ENCODE peak calls at places on chromosomes 5 and 9, in ten cellular contexts. K is H9; L is NCI-H1092 treated with DMSO at 0.1 percent for 48 hours; Q is LHCN-M2; H is stimulated activated CD8-positive, alpha-beta memory T cell treated with anti-CD3 and anti-CD28 coated beads, Interleukin-2, amount 100 ng/mL, for 1 hour; Z is AG08396; J is cerebellum; B is cardiac muscle cell; G is colonic mucosa; D is RWPE1. S is an unnamed sample.

GRCh38 chr5:106269252-106269843 is 1401.4 kb downstream of the EFNA5 start:
- DNase-seq in K (no peak), L (no peak), Q (peak), H (no peak), Z (no peak), J (peak), B (peak), G (no peak), D (peak), S (no peak)

GRCh38 chr9:124267271-124267807 is 9.6 kb downstream of the NEK6 start:
- DNase-seq in K (no peak), L (peak), Q (peak), H (no peak), Z (no peak), J (no peak), B (no peak), G (peak), D (peak), S (peak)

GRCh38 chr5:159184858-159185381 is 24.4 kb downstream of the RNF145 start:
- DNase-seq in K (no peak), L (no peak), Q (peak), H (no peak), Z (peak), J (no peak), B (no peak), G (no peak), D (no peak), S (no peak)

GRCh38 chr9:114929166-114929565 is 1.2 kb downstream of the TNFSF8 start:
- DNase-seq in K (no peak), L (no peak), Q (no peak), H (no peak), Z (no peak), J (no peak), B (no peak), G (no peak), D (no peak), S (no peak)

GRCh38 chr9:129549684-129550083 is 71.2 kb downstream of the C9orf50 start:
- DNase-seq in K (no peak), L (no peak), Q (no peak), H (no peak), Z (peak), J (peak), B (no peak), G (no peak), D (no peak), S (no peak)

GRCh38 chr9:134051319-134051718 is 16.5 kb downstream of the BRD3 start:
- DNase-seq in K (no peak), L (no peak), Q (no peak), H (no peak), Z (no peak), J (no peak), B (no peak), G (no peak), D (no peak), S (no peak)

GRCh38 chr5:179168636-179169035 is 108.5 kb downstream of the ZNF354C start:
- DNase-seq in K (no peak), L (no peak), Q (no peak), H (no peak), Z (no peak), J (no peak), B (no peak), G (no peak), D (no peak), S (no peak)

GRCh38 chr9:38311382-38312270 is 80.9 kb upstream of the ALDH1B1 start:
- DNase-seq in K (peak), L (no peak), Q (no peak), H (no peak), Z (peak), J (no peak), B (peak), G (no peak), D (no peak), S (no peak)

GRCh38 chr9:131418143-131419028 is 24.5 kb downstream of the PRRC2B start:
- DNase-seq in K (peak), L (peak), Q (peak), H (no peak), Z (peak), J (peak), B (no peak), G (peak), D (peak), S (peak)

GRCh38 chr5:34811691-34812090 is 27.3 kb upstream of the TTC23L start:
- DNase-seq in K (no peak), L (no peak), Q (no peak), H (no peak), Z (no peak), J (no peak), B (no peak), G (no peak), D (no peak), S (no peak)

GRCh38 chr9:86795861-86796497 is 151.3 kb downstream of the GAS1 start:
- DNase-seq in K (no peak), L (no peak), Q (peak), H (no peak), Z (peak), J (no peak), B (no peak), G (no peak), D (no peak), S (no peak)

GRCh38 chr9:81849631-81850259 is 78.5 kb upstream of the SPATA31D4 start:
- DNase-seq in K (no peak), L (no peak), Q (no peak), H (no peak), Z (no peak), J (no peak), B (no peak), G (peak), D (no peak), S (no peak)

GRCh38 chr9:130319944-130320696 is 54.6 kb downstream of the HMCN2 start:
- DNase-seq in K (no peak), L (no peak), Q (no peak), H (no peak), Z (no peak), J (no peak), B (no peak), G (no peak), D (no peak), S (no peak)

GRCh38 chr5:74648835-74649286 is 8.3 kb upstream of the ENC1 start:
- DNase-seq in K (no peak), L (peak), Q (peak), H (no peak), Z (peak), J (peak), B (peak), G (no peak), D (peak), S (peak)

GRCh38 chr9:114275246-114275994 is 47.5 kb upstream of the ORM1 start:
- DNase-seq in K (peak), L (no peak), Q (no peak), H (no peak), Z (no peak), J (peak), B (no peak), G (no peak), D (peak), S (no peak)

GRCh38 chr5:151222054-151222768 is 1.7 kb downstream of the CCDC69 start:
- DNase-seq in K (no peak), L (no peak), Q (no peak), H (no peak), Z (no peak), J (no peak), B (no peak), G (no peak), D (no peak), S (no peak)

GRCh38 chr5:132005591-132005990 is 5.9 kb downstream of the ACSL6 start:
- DNase-seq in K (no peak), L (no peak), Q (no peak), H (no peak), Z (no peak), J (no peak), B (no peak), G (no peak), D (no peak), S (no peak)

GRCh38 chr9:37753489-37754190 is at the start of gene TRMT10B:
- DNase-seq in K (peak), L (peak), Q (peak), H (peak), Z (peak), J (peak), B (peak), G (peak), D (peak), S (peak)

GRCh38 chr9:106878943-106879916 is 16.3 kb downstream of the ZNF462 start:
- DNase-seq in K (no peak), L (peak), Q (peak), H (no peak), Z (peak), J (no peak), B (no peak), G (peak), D (peak), S (no peak)

GRCh38 chr5:172830876-172831662 is 3.0 kb upstream of the ERGIC1 start:
- DNase-seq in K (no peak), L (no peak), Q (peak), H (no peak), Z (peak), J (no peak), B (no peak), G (no peak), D (no peak), S (no peak)

GRCh38 chr5:5584236-5584749 is 161.8 kb downstream of the ICE1 start:
- DNase-seq in K (no peak), L (no peak), Q (no peak), H (no peak), Z (no peak), J (peak), B (no peak), G (no peak), D (no peak), S (no peak)

GRCh38 chr9:121744002-121744686 is 92.7 kb downstream of the DAB2IP start:
- DNase-seq in K (peak), L (peak), Q (no peak), H (no peak), Z (peak), J (no peak), B (peak), G (peak), D (no peak), S (peak)

S was measured in frontal cortex.